ENCODE peak calls at places on chromosomes 16 and 17, in nine cellular contexts. G, S, R, T, M, W, F, N and X are unnamed samples.

GRCh38 chr17:37671028-37671812 is 28.0 kb upstream of the DDX52 start:
- DNase-seq in N (no peak), M (no peak), G (no peak), R (peak; percentile 73), F (no peak), S (no peak), T (no peak), W (no peak), X (no peak)

GRCh38 chr16:67613808-67614207 is 31.1 kb upstream of the CARMIL2 start:
- DNase-seq in W (no peak), M (no peak), F (no peak), T (no peak), R (no peak), G (peak; percentile 49), N (no peak), S (no peak), X (no peak)

GRCh38 chr17:75352079-75352569 is 53.4 kb downstream of the GRB2 start:
- DNase-seq in S (no peak), M (no peak), N (no peak), T (no peak), R (no peak), F (peak; percentile 52), W (no peak), G (peak; percentile 61), X (peak; percentile 34)

GRCh38 chr17:39581071-39581831 is 26.5 kb downstream of the NEUROD2 start:
- DNase-seq in G (no peak), F (no peak), W (no peak), M (no peak), R (no peak), N (no peak), T (no peak), S (no peak), X (no peak)

GRCh38 chr16:88463411-88463810 is 10.3 kb downstream of the ZFPM1 start:
- DNase-seq in G (no peak), N (no peak), M (no peak), F (no peak), R (no peak), T (no peak), W (no peak), S (no peak), X (no peak)

GRCh38 chr17:47902039-47902744 is 6.2 kb downstream of the SP2 start:
- DNase-seq in T (no peak), F (no peak), G (peak; percentile 72), M (no peak), R (no peak), S (no peak), N (no peak), W (no peak), X (no peak)

GRCh38 chr16:10992112-10992511 is 47.7 kb downstream of the CLEC16A start:
- DNase-seq in S (peak; percentile 55), R (no peak), F (no peak), N (peak; percentile 60), M (no peak), G (no peak), T (no peak), W (peak; percentile 53), X (no peak)

GRCh38 chr17:4023220-4023619 is 59.0 kb upstream of the ATP2A3 start:
- DNase-seq in M (no peak), S (no peak), R (no peak), F (no peak), W (no peak), N (no peak), T (no peak), G (no peak), X (no peak)

GRCh38 chr17:80353718-80354275 is 61.2 kb upstream of the ENDOV start:
- DNase-seq in T (no peak), F (no peak), R (no peak), N (no peak), G (no peak), M (no peak), S (no peak), W (no peak), X (no peak)

GRCh38 chr16:47067203-47067602 is 76.5 kb downstream of the NETO2 start:
- DNase-seq in F (no peak), W (no peak), S (no peak), R (no peak), M (no peak), G (no peak), N (no peak), T (no peak), X (no peak)

GRCh38 chr16:86946396-86946795 is 368.0 kb downstream of the FOXL1 start:
- DNase-seq in N (peak; percentile 88), M (no peak), R (no peak), F (no peak), W (no peak), G (no peak), T (no peak), S (no peak), X (no peak)

GRCh38 chr16:324451-325334 is 27.8 kb downstream of the AXIN1 start:
- DNase-seq in G (peak; percentile 67), T (no peak), W (no peak), R (peak; percentile 67), S (no peak), F (no peak), M (no peak), N (no peak), X (no peak)

GRCh38 chr16:19559242-19559910 is 3.9 kb downstream of the VPS35L start:
- DNase-seq in W (peak; percentile 48), N (peak; percentile 76), T (no peak), F (no peak), G (peak; percentile 17), S (peak; percentile 85), M (peak; percentile 64), R (no peak), X (no peak)

GRCh38 chr16:56847173-56847948 is 17.6 kb upstream of the SLC12A3 start:
- DNase-seq in S (no peak), G (no peak), M (no peak), F (no peak), N (peak; percentile 46), R (no peak), W (no peak), T (no peak), X (no peak)

GRCh38 chr17:63116967-63117366 is 150.9 kb downstream of the TANC2 start:
- DNase-seq in N (peak; percentile 31), M (no peak), W (peak; percentile 36), R (no peak), S (peak; percentile 58), F (no peak), T (no peak), G (peak; percentile 53), X (peak; percentile 41)

GRCh38 chr17:30031214-30031869 is 85.3 kb upstream of the NSRP1 start:
- DNase-seq in R (no peak), N (no peak), S (no peak), M (no peak), F (no peak), T (no peak), G (no peak), W (no peak), X (no peak)

GRCh38 chr17:68572138-68572842 is 28.9 kb downstream of the FAM20A start:
- DNase-seq in R (no peak), G (no peak), W (no peak), N (no peak), S (no peak), T (no peak), F (no peak), M (no peak), X (no peak)

GRCh38 chr17:70078994-70079531 is 4.0 kb downstream of the KCNJ16 start:
- DNase-seq in G (no peak), T (no peak), N (no peak), R (no peak), W (no peak), F (no peak), M (no peak), S (no peak), X (no peak)

GRCh38 chr16:46884513-46885293 is 541 bp downstream of the GPT2 start:
- DNase-seq in G (no peak), N (no peak), F (no peak), R (no peak), M (no peak), S (no peak), W (no peak), T (no peak), X (no peak)

GRCh38 chr17:78645421-78646295 is 68.5 kb upstream of the DNAH17 start:
- DNase-seq in R (peak; percentile 78), N (peak; percentile 86), T (no peak), M (no peak), F (peak; percentile 57), S (peak; percentile 59), W (no peak), G (peak; percentile 47), X (no peak)